ENCODE peak calls at places on chromosomes 6 and 20, in six cellular contexts. X is CD8-positive, alpha-beta T cell; S is HL-60; H is neural progenitor cell; I is heart right ventricle; C is heart left ventricle. O is an unnamed sample.

GRCh38 chr6:5287205-5287965 is 26.1 kb downstream of the FARS2 start:
- DNase-seq in X (no peak), S (no peak), I (peak; percentile 22), C (peak; percentile 22), H (no peak), O (no peak)

GRCh38 chr20:62200491-62201172 is 17.8 kb downstream of the MTG2 start:
- DNase-seq in H (no peak), S (no peak), I (no peak), C (no peak), X (no peak), O (no peak)

GRCh38 chr6:111625099-111625416 is 19.4 kb upstream of the TRAF3IP2 start:
- DNase-seq in H (no peak), X (no peak), S (no peak), I (no peak), C (no peak), O (no peak)

GRCh38 chr6:1739220-1739619 is 129.5 kb downstream of the FOXC1 start:
- DNase-seq in X (no peak), S (no peak), I (no peak), C (no peak), H (no peak), O (no peak)

GRCh38 chr6:40343887-40344565 is 243.1 kb downstream of the LRFN2 start:
- DNase-seq in I (no peak), S (no peak), C (peak; percentile 3), H (peak; percentile 82), X (no peak), O (peak; percentile 64)

GRCh38 chr20:18180815-18181214 is 43.2 kb downstream of the KAT14 start:
- DNase-seq in I (no peak), C (no peak), H (no peak), X (no peak), S (no peak), O (no peak)

GRCh38 chr6:3340358-3340798 is 81.6 kb downstream of the PSMG4 start:
- DNase-seq in C (no peak), S (no peak), X (no peak), I (no peak), H (no peak), O (no peak)

GRCh38 chr6:54850061-54850460 is 3.5 kb downstream of the FAM83B start:
- DNase-seq in S (no peak), H (no peak), C (no peak), X (no peak), I (no peak), O (no peak)

GRCh38 chr6:155993248-155993647 is 537.6 kb upstream of the NOX3 start:
- DNase-seq in C (no peak), I (no peak), H (no peak), S (no peak), X (no peak), O (no peak)

GRCh38 chr20:5674176-5674660 is 76.0 kb upstream of the SHLD1 start:
- DNase-seq in S (peak; percentile 93), I (no peak), C (no peak), X (no peak), H (no peak), O (no peak)

GRCh38 chr6:52558266-52559000 is 18.4 kb downstream of the TRAM2 start:
- DNase-seq in I (no peak), C (no peak), S (no peak), X (no peak), H (no peak), O (no peak)

GRCh38 chr6:52399511-52400315 is 20.4 kb upstream of the EFHC1 start:
- DNase-seq in I (peak; percentile 30), X (peak; percentile 25), S (peak; percentile 35), C (no peak), H (peak; percentile 77), O (no peak)

GRCh38 chr6:119346450-119346849 is 3.1 kb downstream of the MAN1A1 start:
- DNase-seq in C (no peak), I (no peak), X (no peak), S (no peak), H (no peak), O (no peak)

GRCh38 chr6:13574149-13574570 is 241 bp upstream of the SIRT5 start:
- DNase-seq in I (peak; percentile 93), X (peak; percentile 91), S (peak; percentile 90), H (peak; percentile 98), C (peak; percentile 94), O (peak; percentile 96)

GRCh38 chr20:25318471-25319240 is 70.8 kb downstream of the PYGB start:
- DNase-seq in I (no peak), H (no peak), X (no peak), S (peak; percentile 85), C (peak; percentile 17), O (no peak)

GRCh38 chr20:13517801-13518200 is 120.9 kb downstream of the TASP1 start:
- DNase-seq in S (no peak), H (no peak), C (no peak), I (no peak), X (no peak), O (no peak)

DNA sequence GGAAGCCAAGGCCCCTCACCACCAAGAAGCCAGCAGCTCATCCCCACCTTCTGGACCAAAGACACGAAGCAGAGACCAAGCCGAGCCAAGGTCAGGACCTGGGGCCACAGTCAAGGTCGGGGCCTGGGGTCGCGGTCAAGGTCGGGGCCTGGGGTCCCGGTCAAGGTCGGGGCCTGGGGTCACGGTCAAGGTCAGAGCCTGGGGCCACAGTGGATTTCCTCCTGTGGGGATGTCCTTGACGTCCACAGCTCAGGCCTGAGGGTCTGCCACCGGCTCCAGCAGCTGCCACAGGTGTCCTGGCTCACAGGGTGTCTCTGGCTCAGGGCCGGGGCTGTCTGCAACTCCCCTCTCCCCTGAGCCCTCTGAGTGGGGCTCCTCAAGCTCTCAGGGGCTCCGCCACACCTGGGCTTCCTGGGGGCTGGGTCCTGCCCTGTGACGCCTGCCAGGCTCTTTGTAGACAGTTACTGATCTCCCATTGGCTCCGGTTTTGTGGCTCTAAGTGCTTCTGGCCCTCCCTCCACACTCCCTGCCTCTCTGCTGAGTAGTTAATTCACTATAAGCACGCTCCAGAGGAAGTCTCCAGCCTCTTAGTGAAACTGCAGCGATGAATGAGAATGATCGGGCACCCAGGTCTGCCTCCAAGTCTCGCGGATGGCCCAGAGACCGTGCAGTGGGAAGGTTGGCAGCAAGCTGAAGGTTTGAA is 5.7 kb upstream of the CHRNA4 start:
- DNase-seq in C (no peak), I (no peak), H (peak; percentile 44), S (no peak), X (no peak), O (no peak)
- H3K27me3 ChIP-seq in C (peaks cover 8% of the 10 kb centered on the region), I (peaks cover 26% of the 10 kb centered on the region), H (peaks cover 17% of the 10 kb centered on the region), S (peaks cover 6% of the 10 kb centered on the region), X (no peaks in the 10 kb centered on the region), O (no peaks in the 10 kb centered on the region)

GRCh38 chr6:45422541-45423110 is 44.9 kb upstream of the SUPT3H start:
- DNase-seq in X (peak; percentile 52), I (peak; percentile 26), H (peak; percentile 73), S (peak; percentile 33), C (peak; percentile 26), O (no peak)
- H3K27me3 ChIP-seq in X (no peaks in the 10 kb centered on the region), I (no peaks in the 10 kb centered on the region), H (peaks cover 98% of the 10 kb centered on the region), S (no peaks in the 10 kb centered on the region), C (peaks cover 2% of the 10 kb centered on the region), O (peaks cover 48% of the 10 kb centered on the region)

DNA sequence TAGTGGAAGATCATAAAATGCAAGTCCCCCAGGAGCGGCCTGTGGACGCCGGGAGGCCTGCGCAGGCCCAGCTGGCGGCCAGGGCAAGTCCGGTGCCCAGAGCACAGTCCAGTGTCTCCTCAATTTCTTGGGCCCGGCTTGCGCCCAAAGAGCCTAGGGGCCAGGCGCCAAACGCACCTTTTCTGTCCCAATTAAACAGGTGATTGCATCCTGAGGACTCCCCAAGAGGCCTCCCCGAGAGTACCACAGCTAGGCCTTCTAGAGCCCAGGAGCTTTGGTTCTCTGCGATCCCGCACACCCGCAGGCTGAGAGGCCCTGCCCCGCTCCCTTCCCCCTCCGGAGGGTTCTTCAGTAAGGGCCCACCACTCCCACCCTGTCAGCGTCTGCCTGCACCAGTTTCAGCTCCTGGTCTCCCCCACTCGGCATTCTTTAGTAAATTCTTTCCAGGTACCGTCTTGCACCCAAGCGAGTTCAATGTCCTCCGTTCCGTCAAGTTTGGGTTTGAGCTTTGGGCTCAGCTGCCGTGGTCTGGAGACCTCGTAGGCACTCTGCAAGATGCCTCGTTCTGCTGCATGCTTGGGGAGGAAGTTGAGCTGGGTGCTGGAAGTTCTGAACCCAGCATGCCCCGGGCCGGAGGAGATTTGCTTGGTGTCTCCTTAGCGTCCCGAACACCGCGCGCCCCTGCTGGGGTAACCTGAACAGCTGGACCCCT is 3.9 kb upstream of the NKX2-2 start:
- DNase-seq in H (peak; percentile 39), S (no peak), C (no peak), X (no peak), I (no peak), O (no peak)
- H3K27me3 ChIP-seq in H (peaks cover 100% of the 10 kb centered on the region), S (peaks cover 88% of the 10 kb centered on the region), C (peaks cover 50% of the 10 kb centered on the region), X (peaks cover 45% of the 10 kb centered on the region), I (peaks cover 98% of the 10 kb centered on the region), O (peaks cover 81% of the 10 kb centered on the region)

GRCh38 chr20:58571942-58572666 is 56.9 kb upstream of the APCDD1L start:
- DNase-seq in X (no peak), S (no peak), I (no peak), C (no peak), H (no peak), O (no peak)
- H3K27me3 ChIP-seq in X (no peaks in the 10 kb centered on the region), S (peaks cover 4% of the 10 kb centered on the region), I (peaks cover 8% of the 10 kb centered on the region), C (no peaks in the 10 kb centered on the region), H (no peaks in the 10 kb centered on the region), O (no peaks in the 10 kb centered on the region)

GRCh38 chr20:19890358-19891117 is 126.6 kb upstream of the NAA20 start:
- DNase-seq in C (no peak), I (no peak), X (no peak), H (no peak), S (no peak), O (no peak)
- H3K27me3 ChIP-seq in C (no peaks in the 10 kb centered on the region), I (no peaks in the 10 kb centered on the region), X (no peaks in the 10 kb centered on the region), H (no peaks in the 10 kb centered on the region), S (peaks cover 5% of the 10 kb centered on the region), O (no peaks in the 10 kb centered on the region)

GRCh38 chr20:39057911-39058310 is 95.8 kb downstream of the DHX35 start:
- DNase-seq in H (no peak), X (no peak), S (no peak), I (no peak), C (no peak), O (no peak)

GRCh38 chr20:39059036-39059435 is 96.9 kb downstream of the DHX35 start:
- DNase-seq in C (no peak), I (no peak), H (no peak), S (no peak), X (no peak), O (no peak)

GRCh38 chr20:39052676-39053075 is 90.5 kb downstream of the DHX35 start:
- DNase-seq in C (no peak), S (no peak), H (no peak), X (no peak), I (no peak), O (no peak)

DNA sequence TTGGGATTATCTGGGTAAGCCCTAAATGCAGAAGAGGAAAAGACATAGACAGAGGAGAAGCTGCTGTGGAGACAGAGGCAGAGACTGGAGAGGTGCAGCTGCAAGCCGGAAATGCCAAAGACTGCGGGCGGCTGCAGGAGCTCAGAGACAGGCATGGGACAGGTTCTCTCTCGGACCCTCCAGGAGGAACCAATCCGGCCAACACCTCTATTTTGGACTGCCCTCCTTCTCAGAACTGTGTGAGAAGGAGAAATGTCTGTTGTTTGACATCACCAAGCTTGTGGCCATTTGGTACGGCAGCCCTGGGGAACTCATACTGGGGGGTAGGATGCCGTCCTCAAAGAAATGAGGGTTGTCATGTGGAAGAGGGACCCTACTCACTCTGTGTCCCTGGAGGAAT is 95.0 kb downstream of the DHX35 start:
- DNase-seq in H (no peak), S (no peak), X (no peak), I (no peak), C (no peak), O (no peak)
- H3K27me3 ChIP-seq in H (no peaks in the 10 kb centered on the region), S (no peaks in the 10 kb centered on the region), X (no peaks in the 10 kb centered on the region), I (no peaks in the 10 kb centered on the region), C (no peaks in the 10 kb centered on the region), O (no peaks in the 10 kb centered on the region)